ENCODE peak calls at places on chromosomes 4 and X, in six cellular contexts. U, C, H, M, T and D are unnamed samples.

GRCh38 chr4:108398836-108399235 is 221.5 kb upstream of the RPL34 start:
- DNase-seq in U (no peak), T (no peak), M (no peak), C (no peak), H (no peak), D (no peak)

GRCh38 chr4:166078956-166079355 is 205.9 kb downstream of the TLL1 start:
- DNase-seq in U (no peak), H (no peak), T (no peak), M (no peak), C (no peak), D (no peak)

GRCh38 chr4:100417565-100417964 is 100.3 kb downstream of the EMCN start:
- DNase-seq in U (no peak), T (no peak), C (no peak), M (no peak), H (no peak), D (no peak)

GRCh38 chr4:152328595-152328994 is 207.3 kb downstream of the FBXW7 start:
- DNase-seq in M (no peak), T (no peak), U (no peak), H (no peak), C (no peak), D (no peak)

GRCh38 chr4:148955926-148956325 is 513.7 kb upstream of the NR3C2 start:
- DNase-seq in U (no peak), M (no peak), C (no peak), H (no peak), T (no peak), D (no peak)

GRCh38 chrX:153983321-153983729 is 10.8 kb downstream of the TMEM187 start:
- DNase-seq in H (no peak), U (no peak), M (no peak), C (no peak), T (no peak), D (no peak)

GRCh38 chr4:107825072-107825789 is 499 bp downstream of the SGMS2 start:
- DNase-seq in T (peak), U (peak), H (peak), M (peak), C (peak), D (peak)

GRCh38 chr4:144599621-144600020 is 46.3 kb upstream of the HHIP start:
- DNase-seq in C (no peak), M (no peak), H (no peak), U (no peak), T (no peak), D (no peak)

GRCh38 chr4:107950746-107951540 is 19.6 kb downstream of the CYP2U1 start:
- DNase-seq in H (no peak), T (no peak), M (no peak), U (no peak), C (no peak), D (no peak)

GRCh38 chrX:57453901-57454300 is 137.9 kb upstream of the ZXDB start:
- DNase-seq in C (no peak), H (no peak), M (no peak), T (no peak), U (no peak), D (peak)

GRCh38 chr4:115687356-115687755 is 573.9 kb upstream of the NDST4 start:
- DNase-seq in U (no peak), T (no peak), H (no peak), C (no peak), M (no peak), D (no peak)

GRCh38 chrX:107707866-107708265 is 67.7 kb downstream of the TSC22D3 start:
- DNase-seq in C (peak), T (no peak), U (no peak), H (no peak), M (peak), D (no peak)

GRCh38 chrX:131747173-131747572 is 203.3 kb downstream of the OR13H1 start:
- DNase-seq in U (peak), M (peak), H (no peak), T (peak), C (peak), D (no peak)

GRCh38 chrX:65516756-65517155 is 17.8 kb downstream of the LAS1L start:
- DNase-seq in H (no peak), T (no peak), U (no peak), M (no peak), C (no peak), D (no peak)

GRCh38 chr4:48333587-48333986 is 7.7 kb upstream of the SLAIN2 start:
- DNase-seq in M (no peak), U (no peak), C (no peak), T (no peak), H (no peak), D (no peak)

GRCh38 chr4:123990310-123990709 is 593.7 kb downstream of the SPRY1 start:
- DNase-seq in M (no peak), C (no peak), H (no peak), U (no peak), T (no peak), D (no peak)

GRCh38 chr4:119284876-119285611 is 36.9 kb downstream of the FABP2 start:
- DNase-seq in C (no peak), H (no peak), M (no peak), U (no peak), T (no peak), D (peak)

GRCh38 chr4:25862411-25863346 is at the start of gene SEL1L3:
- DNase-seq in T (peak), C (no peak), H (no peak), U (peak), M (no peak), D (peak)

GRCh38 chrX:76279007-76279406 is 106.1 kb downstream of the PBDC1 start:
- DNase-seq in H (no peak), M (no peak), C (no peak), U (peak), T (peak), D (peak)

GRCh38 chr4:79042079-79042674 is 102.9 kb upstream of the PAQR3 start:
- DNase-seq in U (no peak), C (no peak), H (no peak), M (no peak), T (no peak), D (peak)

GRCh38 chr4:73257995-73258667 is 467 bp downstream of the ANKRD17 start:
- DNase-seq in U (no peak), C (peak), H (no peak), M (no peak), T (peak), D (no peak)

GRCh38 chrX:79366888-79367749 is at the start of gene ITM2A:
- DNase-seq in U (peak), C (peak), T (no peak), M (peak), H (peak), D (peak)

GRCh38 chrX:19990225-19990518 is 689 bp downstream of the BCLAF3 start:
- DNase-seq in H (no peak), C (no peak), T (peak), U (no peak), M (no peak), D (peak)

GRCh38 chrX:147550217-147550616 is 361.5 kb upstream of the FMR1 start:
- DNase-seq in H (no peak), C (no peak), M (no peak), T (no peak), U (no peak), D (no peak)

GRCh38 chr4:94357624-94358023 is 15.0 kb upstream of the HPGDS start:
- DNase-seq in H (no peak), U (no peak), C (no peak), M (no peak), T (no peak), D (no peak)

GRCh38 chrX:154436597-154437397 is at the start of gene GDI1:
- DNase-seq in H (no peak), T (peak), C (peak), M (peak), U (peak), D (peak)

GRCh38 chr4:85209161-85209560 is 242.7 kb upstream of the WDFY3 start:
- DNase-seq in C (no peak), H (no peak), U (no peak), M (no peak), T (no peak), D (no peak)

GRCh38 chr4:75948822-75949444 is 8.1 kb upstream of the NAAA start:
- DNase-seq in M (no peak), C (no peak), T (no peak), U (no peak), H (no peak), D (peak)

GRCh38 chrX:131746491-131746968 is 202.7 kb downstream of the OR13H1 start:
- DNase-seq in U (peak), T (peak), H (no peak), C (peak), M (peak), D (no peak)

GRCh38 chrX:80511969-80512760 is 91.9 kb downstream of the TENT5D start:
- DNase-seq in M (no peak), U (no peak), C (no peak), H (no peak), T (no peak), D (no peak)

GRCh38 chrX:66915893-66916292 is 277.0 kb upstream of the EDA2R start:
- DNase-seq in U (no peak), M (no peak), T (no peak), C (no peak), H (no peak), D (no peak)

GRCh38 chr4:99811850-99812249 is 4.8 kb upstream of the DAPP1 start:
- DNase-seq in T (no peak), U (peak), M (no peak), H (no peak), C (no peak), D (peak)

GRCh38 chr4:124079174-124079780 is 633.3 kb downstream of the ANKRD50 start:
- DNase-seq in H (no peak), C (no peak), U (no peak), T (no peak), M (no peak), D (no peak)

GRCh38 chr4:129545599-129546278 is 449.8 kb downstream of the C4orf33 start:
- DNase-seq in M (peak), T (no peak), H (no peak), U (peak), C (no peak), D (no peak)

GRCh38 chr4:18882468-18882867 is 860.9 kb upstream of the LCORL start:
- DNase-seq in U (no peak), T (no peak), C (no peak), M (no peak), H (no peak), D (no peak)

GRCh38 chr4:123363729-123364128 is 32.9 kb upstream of the SPRY1 start:
- DNase-seq in U (no peak), C (no peak), T (no peak), M (no peak), H (no peak), D (no peak)

GRCh38 chr4:84499065-84499982 is at the start of gene NKX6-1:
- DNase-seq in C (peak), H (no peak), T (peak), U (peak), M (no peak), D (peak)

GRCh38 chr4:94603170-94603747 is 151.5 kb downstream of the PDLIM5 start:
- DNase-seq in U (no peak), H (no peak), T (no peak), C (no peak), M (no peak), D (no peak)

GRCh38 chr4:152935661-152936445 is at the start of gene FHDC1:
- DNase-seq in H (peak), C (peak), U (peak), M (no peak), T (no peak), D (peak)

GRCh38 chr4:2939383-2940243 is 23.6 kb downstream of the NOP14 start:
- DNase-seq in H (peak), M (peak), C (peak), U (peak), T (no peak), D (no peak)

DNA sequence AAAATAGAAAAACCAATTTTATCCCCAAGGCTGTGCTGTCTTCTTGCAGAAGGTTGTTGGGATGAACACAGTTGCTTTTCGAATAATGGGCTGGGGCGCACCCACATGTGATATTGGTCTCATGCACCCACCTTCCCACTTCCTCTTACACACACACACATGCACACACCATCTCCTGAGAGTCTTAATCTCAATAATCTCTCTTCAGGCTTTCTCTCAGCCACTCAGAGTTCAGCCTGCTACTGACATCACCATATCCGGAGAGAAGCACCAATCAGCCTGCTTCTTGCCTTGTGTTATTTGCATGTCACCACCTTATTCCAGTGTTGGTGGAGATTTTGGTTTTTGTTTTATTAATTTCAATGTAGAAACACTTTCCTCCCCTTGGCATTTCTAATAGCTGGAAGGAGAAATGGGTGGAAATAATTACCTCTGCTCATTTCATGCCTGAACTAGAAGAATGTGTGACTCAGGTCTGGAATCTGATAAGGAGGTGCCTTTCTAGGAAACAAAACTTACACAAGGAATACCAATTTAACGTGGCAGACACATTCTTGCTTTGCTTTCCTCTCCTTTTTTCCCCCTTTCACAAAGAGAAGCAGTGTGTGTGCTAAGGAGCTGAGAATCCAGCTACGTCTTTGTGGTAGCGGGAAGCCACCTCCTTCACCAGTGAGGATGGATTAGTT is 400.2 kb downstream of the MID1IP1 start:
- DNase-seq in T (no peak), M (no peak), C (no peak), U (no peak), H (no peak), D (peak)
- H3K27ac ChIP-seq in T (no peak), M (no peak), C (no peak), U (no peak), H (no peak), D (no peak)

GRCh38 chr4:40309250-40309774 is 25.8 kb upstream of the CHRNA9 start:
- DNase-seq in T (peak), M (peak), U (peak), C (peak), H (peak), D (peak)
- H3K4me3 ChIP-seq in T (no peak), M (no peak), U (no peak), C (no peak), H (peak), D (no peak)

GRCh38 chrX:11531226-11531625 is 134.5 kb downstream of the ARHGAP6 start:
- DNase-seq in H (no peak), T (no peak), M (no peak), C (no peak), U (no peak), D (no peak)

GRCh38 chrX:11533211-11533651 is 132.5 kb downstream of the ARHGAP6 start:
- DNase-seq in H (no peak), M (no peak), C (no peak), T (peak), U (no peak), D (peak)

GRCh38 chrX:11535156-11535919 is 130.4 kb downstream of the ARHGAP6 start:
- DNase-seq in C (no peak), T (no peak), H (no peak), U (no peak), M (no peak), D (no peak)

GRCh38 chrX:11530621-11531020 is 135.1 kb downstream of the ARHGAP6 start:
- DNase-seq in H (no peak), C (no peak), T (no peak), M (no peak), U (no peak), D (no peak)

DNA sequence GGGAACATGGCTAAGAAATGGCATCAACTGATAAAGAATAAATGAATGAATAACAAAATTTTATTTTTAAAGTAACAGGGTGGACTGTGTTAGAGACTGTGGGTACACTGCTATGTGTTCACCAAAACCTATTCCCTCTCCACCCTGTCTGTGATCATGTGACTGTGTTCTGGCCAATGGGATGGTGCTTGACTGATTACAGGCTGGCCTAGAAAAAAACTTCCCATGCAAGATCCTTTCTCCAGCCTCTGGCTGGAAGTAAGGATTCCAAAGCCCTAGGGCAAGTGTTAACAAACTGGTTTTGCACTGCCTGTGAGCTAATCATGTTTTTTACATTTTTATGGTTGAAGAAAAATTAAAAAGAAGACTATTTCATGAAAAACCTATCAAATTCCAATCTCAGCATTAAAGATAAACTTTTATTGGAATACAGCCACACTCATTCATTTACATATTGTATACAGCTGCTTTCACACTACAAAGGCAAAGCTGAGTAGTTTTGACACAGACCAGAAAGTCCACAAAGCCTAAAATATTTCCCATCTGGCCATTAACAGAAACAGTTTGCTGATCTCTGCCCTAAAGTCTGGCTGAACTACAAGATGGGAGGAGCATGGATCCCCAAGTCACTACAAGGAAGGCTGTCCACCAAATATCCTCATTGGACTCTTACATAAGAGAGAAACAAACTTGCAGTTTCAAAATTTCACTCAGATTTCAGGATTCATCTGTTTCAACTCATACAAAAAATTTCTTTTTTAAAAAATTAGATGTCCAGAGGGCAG is 133.2 kb downstream of the ARHGAP6 start:
- DNase-seq in M (no peak), C (no peak), T (no peak), H (no peak), U (no peak), D (no peak)
- H3K27ac ChIP-seq in M (no peak), C (no peak), T (no peak), H (no peak), U (peak), D (no peak)

DNA sequence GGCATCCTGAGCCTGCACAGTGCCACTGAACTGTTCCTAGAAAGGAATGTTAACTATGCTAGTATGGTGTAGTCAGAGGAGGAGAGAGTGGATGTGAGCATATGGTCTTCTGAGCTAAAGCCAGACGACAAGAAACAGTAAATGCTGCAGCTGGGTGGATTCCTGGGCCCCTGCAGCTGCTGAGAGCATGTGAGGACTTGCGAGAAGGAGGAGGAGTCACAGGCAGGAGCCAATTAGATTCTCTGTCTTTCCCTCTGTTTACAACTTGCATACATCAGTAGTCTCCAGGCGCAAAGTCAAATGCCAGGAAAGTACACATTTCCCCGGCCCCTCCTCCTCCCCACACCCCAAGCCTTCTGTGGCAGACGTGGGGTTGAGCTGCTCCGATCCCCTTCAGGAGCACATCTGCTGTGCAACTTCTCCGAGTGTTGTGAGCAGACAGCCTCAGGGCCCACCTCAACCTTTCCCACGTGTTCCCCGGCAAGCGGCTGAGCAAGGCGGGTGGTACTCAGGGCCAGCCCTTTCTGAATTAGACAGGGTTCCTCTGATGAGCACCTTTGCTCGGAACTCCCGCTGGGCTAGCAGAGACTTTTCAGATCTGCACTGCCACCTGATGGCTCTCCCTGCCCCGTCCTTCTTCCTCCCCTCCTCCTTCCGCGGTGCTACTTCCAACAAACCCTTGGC is 108.7 kb upstream of the ATP6AP2 start:
- DNase-seq in M (peak), H (peak), U (peak), T (no peak), C (no peak), D (peak)
- H3K4me3 ChIP-seq in M (no peak), H (peak), U (no peak), T (no peak), C (no peak), D (no peak)

DNA sequence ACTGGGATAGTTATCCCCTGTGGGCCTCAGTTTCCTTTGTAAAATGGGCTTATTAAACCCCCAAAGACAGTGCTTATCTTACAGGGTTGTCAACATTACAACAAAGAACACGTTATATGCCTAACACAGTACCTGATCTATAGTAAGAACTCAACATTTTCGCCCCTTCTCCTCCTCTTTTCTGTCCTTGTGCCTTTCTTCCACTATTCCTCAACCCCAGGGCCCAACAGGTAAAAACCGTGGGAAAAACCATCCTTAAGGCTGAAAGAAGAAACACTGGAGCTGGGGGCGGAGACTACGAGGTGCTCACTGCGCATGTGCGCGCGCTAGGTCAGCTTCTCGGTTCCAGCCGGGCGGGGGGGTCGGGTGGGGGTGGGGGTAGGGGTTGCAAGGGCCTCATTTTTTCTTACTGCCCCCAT is 435 bp upstream of the XIAP start:
- DNase-seq in H (no peak), M (no peak), C (no peak), T (no peak), U (peak), D (peak)
- H3K27ac ChIP-seq in H (peak), M (peak), C (peak), T (peak), U (peak), D (peak)